ENCODE peak calls at places on chromosomes 5 and 9, in nine cellular contexts. E is upper lobe of left lung, V is A549, L is ovary, Z is suprapubic skin, R is tibial nerve, I is sigmoid colon, C is HepG2, N is transverse colon. X is an unnamed sample. For H3K9me3, the result is how much of the 10 kb centered on the place peaks cover.

GRCh38 chr5:151740958-151741373 is 17.5 kb downstream of the ATOX1 start:
- DNase-seq in L (no peak), R (no peak), N (no peak), I (no peak), C (no peak), Z (no peak), E (no peak), V (no peak), X (no peak)

GRCh38 chr9:91151741-91152095 is 210.0 kb downstream of the AUH start:
- DNase-seq in I (no peak), C (no peak), E (no peak), R (no peak), N (no peak), V (no peak), Z (no peak), L (no peak), X (no peak)

GRCh38 chr9:73180373-73180772 is 28.7 kb downstream of the ANXA1 start:
- DNase-seq in C (no peak), Z (no peak), E (no peak), R (no peak), I (no peak), L (no peak), V (no peak), N (no peak), X (no peak)

GRCh38 chr5:73911761-73912393 is 285.9 kb downstream of the ARHGEF28 start:
- DNase-seq in R (no peak), N (no peak), L (no peak), Z (no peak), E (no peak), V (no peak), I (no peak), C (no peak), X (no peak)

GRCh38 chr5:111935022-111935421 is 178.0 kb upstream of the NREP start:
- DNase-seq in N (no peak), R (no peak), C (no peak), L (no peak), Z (no peak), V (no peak), E (no peak), I (no peak), X (no peak)

GRCh38 chr5:153565822-153566221 is 75.4 kb downstream of the GRIA1 start:
- DNase-seq in R (no peak), L (no peak), C (no peak), V (no peak), E (no peak), Z (no peak), I (no peak), N (no peak), X (no peak)

GRCh38 chr9:117290306-117290705 is 124.6 kb downstream of the ASTN2 start:
- DNase-seq in I (no peak), C (no peak), Z (no peak), V (no peak), E (no peak), R (no peak), L (no peak), N (no peak), X (no peak)

GRCh38 chr5:92633821-92634220 is 947.2 kb downstream of the NR2F1-AS1 start:
- DNase-seq in E (no peak), L (no peak), C (no peak), N (no peak), I (no peak), R (no peak), V (no peak), Z (no peak), X (no peak)

GRCh38 chr5:620152-620551 is 8.0 kb downstream of the CEP72 start:
- DNase-seq in Z (peak), R (no peak), N (no peak), L (peak), V (no peak), C (no peak), E (peak), I (peak), X (no peak)

GRCh38 chr9:114412057-114412683 is 24.4 kb upstream of the AKNA start:
- DNase-seq in R (no peak), Z (no peak), L (peak), C (no peak), V (no peak), I (no peak), N (no peak), E (no peak), X (no peak)

GRCh38 chr5:78956901-78957300 is 28.2 kb downstream of the ARSB start:
- DNase-seq in Z (no peak), N (no peak), R (no peak), L (no peak), I (no peak), C (no peak), V (no peak), E (no peak), X (no peak)

GRCh38 chr9:113675475-113675941 is 200.6 kb upstream of the ZNF618 start:
- DNase-seq in E (no peak), I (peak), L (peak), Z (peak), R (peak), N (peak), C (no peak), V (no peak), X (no peak)

GRCh38 chr5:83540105-83540504 is 68.6 kb downstream of the VCAN start:
- DNase-seq in N (no peak), E (no peak), C (no peak), I (no peak), L (no peak), V (no peak), Z (no peak), R (no peak), X (no peak)

GRCh38 chr9:10690546-10690945 is 77.7 kb upstream of the PTPRD start:
- DNase-seq in C (no peak), L (no peak), Z (no peak), N (no peak), V (no peak), E (no peak), R (no peak), I (no peak), X (no peak)

GRCh38 chr5:208449-209114 is 9.4 kb downstream of the CCDC127 start:
- DNase-seq in E (no peak), N (no peak), R (no peak), L (no peak), V (no peak), C (no peak), Z (no peak), I (no peak), X (no peak)

GRCh38 chr9:1071730-1072129 is 21.6 kb downstream of the DMRT2 start:
- DNase-seq in R (no peak), C (no peak), E (no peak), V (no peak), I (no peak), N (peak), L (no peak), Z (no peak), X (no peak)

GRCh38 chr5:173907686-173908371 is 19.7 kb downstream of the CPEB4 start:
- DNase-seq in Z (no peak), R (no peak), C (no peak), N (no peak), V (no peak), I (no peak), L (no peak), E (no peak), X (no peak)

GRCh38 chr5:5385326-5385725 is 37.2 kb upstream of the ICE1 start:
- DNase-seq in C (no peak), N (no peak), E (no peak), I (no peak), R (no peak), Z (no peak), L (no peak), V (no peak), X (no peak)

GRCh38 chr9:109088221-109088620 is 31.5 kb downstream of the TMEM245 start:
- DNase-seq in I (no peak), Z (no peak), C (no peak), E (no peak), R (no peak), V (no peak), N (no peak), L (no peak), X (no peak)

GRCh38 chr9:12702160-12702758 is 9.1 kb downstream of the TYRP1 start:
- DNase-seq in Z (no peak), V (peak), N (peak), L (no peak), C (peak), R (no peak), E (no peak), I (peak), X (no peak)

GRCh38 chr5:141422742-141423291 is 2.0 kb downstream of the PCDHGA11 start:
- DNase-seq in E (peak), Z (no peak), V (no peak), L (no peak), C (no peak), N (no peak), R (no peak), I (no peak), X (no peak)

GRCh38 chr5:141421489-141421855 is 621 bp downstream of the PCDHGA11 start:
- DNase-seq in Z (no peak), L (no peak), R (no peak), V (no peak), I (no peak), N (no peak), C (no peak), E (no peak), X (no peak)

GRCh38 chr5:141419074-141419880 is 1.6 kb upstream of the PCDHGA11 start:
- DNase-seq in Z (no peak), R (no peak), V (no peak), C (no peak), I (no peak), L (no peak), E (peak), N (no peak), X (peak)

DNA sequence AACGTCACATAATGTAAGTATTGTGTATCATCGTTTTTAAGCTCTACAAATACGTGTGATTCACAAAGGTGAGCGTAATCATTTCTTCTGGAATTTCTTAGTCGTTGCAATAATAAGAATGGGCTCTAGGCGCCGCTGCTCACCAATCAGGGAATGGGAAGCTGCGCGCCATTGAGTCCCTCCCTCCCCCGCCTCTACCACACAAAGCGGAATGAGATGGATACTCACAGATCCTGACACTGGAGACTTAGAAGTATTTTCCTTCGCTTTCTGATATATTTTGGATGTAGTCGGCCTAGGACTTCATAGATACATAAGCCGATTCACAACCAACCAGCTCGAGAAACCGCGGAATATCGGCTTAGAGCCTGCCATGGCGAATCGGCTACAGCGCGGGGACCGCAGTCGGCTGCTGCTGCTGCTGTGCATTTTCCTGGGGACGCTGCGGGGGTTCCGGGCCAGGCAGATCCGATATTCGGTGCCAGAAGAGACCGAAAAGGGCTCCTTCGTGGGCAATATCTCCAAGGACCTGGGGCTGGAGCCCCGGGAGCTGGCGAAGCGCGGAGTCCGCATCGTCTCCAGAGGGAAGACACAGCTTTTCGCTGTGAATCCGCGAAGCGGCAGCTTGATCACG is at the start of gene PCDHGA11:
- DNase-seq in C (no peak), E (peak), Z (no peak), V (no peak), I (no peak), L (no peak), N (no peak), R (no peak), X (peak)
- H3K9me3 ChIP-seq in C (under half), E (half or more), Z (half or more), V (half or more), I (half or more), L (under half), N (half or more), R (half or more), X (half or more)

GRCh38 chr9:135561391-135562234 is at the start of gene PAEP:
- DNase-seq in R (no peak), N (no peak), I (no peak), Z (peak), C (peak), L (no peak), E (peak), V (no peak), X (no peak)
- TF ChIP-seq POLR2A in R (no peak), N (no peak), I (no peak), Z (no peak), C (no peak), L (no peak), E (no peak), V (no peak), X (no peak)

GRCh38 chr9:112556497-112557085 is 70.0 kb downstream of the KIAA1958 start:
- DNase-seq in Z (no peak), C (no peak), E (no peak), L (no peak), V (no peak), R (no peak), I (no peak), N (no peak), X (no peak)

GRCh38 chr9:112553256-112553826 is 66.7 kb downstream of the KIAA1958 start:
- DNase-seq in E (no peak), I (no peak), R (no peak), V (no peak), Z (no peak), N (no peak), C (no peak), L (no peak), X (no peak)

GRCh38 chr9:112555091-112555643 is 68.5 kb downstream of the KIAA1958 start:
- DNase-seq in I (no peak), R (no peak), E (no peak), C (no peak), V (no peak), Z (no peak), N (no peak), L (no peak), X (no peak)

GRCh38 chr9:112555844-112556482 is 69.3 kb downstream of the KIAA1958 start:
- DNase-seq in R (no peak), Z (no peak), N (peak), V (no peak), C (peak), E (no peak), I (no peak), L (no peak), X (no peak)

DNA sequence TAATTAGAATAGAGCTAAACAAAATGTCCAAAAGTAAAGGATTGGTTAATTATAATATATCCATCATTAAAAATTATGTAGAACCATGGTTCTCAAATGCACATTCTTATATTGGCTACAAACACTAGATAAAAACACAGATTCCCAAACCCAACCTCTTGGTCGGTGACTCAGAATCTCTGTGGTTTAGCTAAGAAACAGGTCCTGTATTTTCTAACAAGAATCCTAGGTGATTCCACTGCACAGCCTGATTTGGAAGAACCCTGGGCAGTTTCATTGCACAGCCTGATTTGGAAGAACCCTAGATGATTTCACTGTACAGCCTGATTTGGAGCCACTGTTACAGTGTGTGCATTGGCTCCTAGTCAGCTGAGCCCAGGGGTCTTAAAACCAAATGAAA is 67.9 kb downstream of the KIAA1958 start:
- DNase-seq in E (no peak), R (no peak), I (no peak), C (no peak), N (no peak), L (no peak), Z (no peak), V (no peak), X (no peak)
- TF ChIP-seq EP300 in E (no peak), R (no peak), I (no peak), C (no peak), N (no peak), L (no peak), Z (no peak), V (no peak), X (no peak)

GRCh38 chr9:135647897-135648296 is 8.6 kb upstream of the GLT6D1 start:
- DNase-seq in V (no peak), N (no peak), L (no peak), R (no peak), C (no peak), I (no peak), Z (no peak), E (no peak), X (peak)
- H3K9me3 ChIP-seq in V (half or more), N (under half), L (under half), R (half or more), C (half or more), I (under half), Z (under half), E (half or more), X (under half)

GRCh38 chr5:55173696-55174101 is 722 bp upstream of the CDC20B start:
- DNase-seq in N (no peak), L (no peak), E (no peak), Z (no peak), R (no peak), C (no peak), V (no peak), I (no peak), X (peak)

GRCh38 chr5:55175781-55176175 is 2.8 kb upstream of the CDC20B start:
- DNase-seq in Z (no peak), R (no peak), C (no peak), I (no peak), E (no peak), V (no peak), N (no peak), L (no peak), X (no peak)

GRCh38 chr5:55172051-55172899 is 702 bp downstream of the CDC20B start:
- DNase-seq in L (no peak), C (peak), Z (no peak), N (peak), V (peak), E (no peak), I (peak), R (no peak), X (peak)

GRCh38 chr5:55171471-55171870 is 1.5 kb downstream of the CDC20B start:
- DNase-seq in E (no peak), V (no peak), L (no peak), I (no peak), C (no peak), N (no peak), R (no peak), Z (no peak), X (no peak)

DNA sequence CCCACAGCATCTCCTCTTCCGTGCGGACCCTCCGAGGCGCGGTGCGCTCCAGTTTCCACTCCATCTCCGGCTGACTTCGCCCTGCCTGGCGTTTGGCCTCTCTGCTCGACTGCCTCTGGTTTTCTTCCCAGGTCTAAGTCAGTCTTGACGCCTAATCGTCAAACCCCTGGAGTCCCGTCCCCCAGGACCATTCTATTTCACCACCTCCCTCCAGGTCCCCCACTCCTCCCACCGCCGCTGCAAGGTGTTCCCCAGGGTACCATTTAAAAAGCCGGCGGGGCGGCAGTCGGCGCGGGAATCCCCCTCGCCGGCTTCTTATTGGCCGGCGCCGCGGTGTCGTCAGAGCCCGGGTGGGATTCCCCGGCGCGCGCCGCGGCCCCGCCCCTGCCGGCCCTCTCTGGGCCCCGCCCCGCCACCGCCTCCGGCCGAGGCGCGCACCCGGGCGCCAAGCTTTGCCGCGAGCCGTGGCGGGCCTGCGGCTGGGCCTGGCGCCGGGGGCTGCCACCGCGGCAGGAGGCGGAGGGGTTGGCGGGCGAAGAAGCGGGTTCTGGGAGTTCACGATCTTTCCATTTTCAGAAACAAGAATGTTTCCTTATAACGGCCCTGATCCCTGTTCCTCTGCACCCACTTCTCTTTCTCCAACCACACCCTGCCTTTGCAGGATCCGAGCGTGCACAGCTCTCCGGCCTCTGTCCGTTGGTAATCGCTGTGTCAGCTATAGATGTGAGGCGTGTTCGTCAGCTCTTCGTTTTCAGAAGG is at the start of gene CDC20B:
- DNase-seq in C (peak), I (peak), V (peak), N (peak), Z (peak), L (peak), R (peak), E (peak), X (peak)
- TF ChIP-seq POLR2A in C (no peak), I (no peak), V (peak), N (no peak), Z (no peak), L (no peak), R (no peak), E (no peak), X (no peak)

GRCh38 chr5:172756764-172757393 is 14.1 kb downstream of the DUSP1 start:
- DNase-seq in V (no peak), L (no peak), I (no peak), R (no peak), Z (peak), E (no peak), N (no peak), C (no peak), X (no peak)
- TF ChIP-seq EP300 in V (no peak), L (no peak), I (no peak), R (no peak), Z (no peak), E (no peak), N (no peak), C (no peak), X (no peak)

GRCh38 chr9:131543141-131543540 is 2.2 kb upstream of the PRRT1B start:
- DNase-seq in L (no peak), C (no peak), I (no peak), Z (no peak), E (no peak), V (no peak), R (no peak), N (no peak), X (no peak)

GRCh38 chr9:131545786-131546335 is 538 bp downstream of the PRRT1B start:
- DNase-seq in N (no peak), C (no peak), I (no peak), L (no peak), E (peak), R (no peak), V (peak), Z (no peak), X (no peak)

GRCh38 chr9:131545003-131545785 is at the start of gene PRRT1B:
- DNase-seq in R (no peak), E (peak), C (peak), I (no peak), V (peak), Z (no peak), N (peak), L (no peak), X (no peak)

GRCh38 chr9:131552030-131552429 is 6.7 kb downstream of the PRRT1B start:
- DNase-seq in N (no peak), Z (no peak), R (no peak), E (no peak), I (no peak), V (no peak), C (peak), L (no peak), X (no peak)

DNA sequence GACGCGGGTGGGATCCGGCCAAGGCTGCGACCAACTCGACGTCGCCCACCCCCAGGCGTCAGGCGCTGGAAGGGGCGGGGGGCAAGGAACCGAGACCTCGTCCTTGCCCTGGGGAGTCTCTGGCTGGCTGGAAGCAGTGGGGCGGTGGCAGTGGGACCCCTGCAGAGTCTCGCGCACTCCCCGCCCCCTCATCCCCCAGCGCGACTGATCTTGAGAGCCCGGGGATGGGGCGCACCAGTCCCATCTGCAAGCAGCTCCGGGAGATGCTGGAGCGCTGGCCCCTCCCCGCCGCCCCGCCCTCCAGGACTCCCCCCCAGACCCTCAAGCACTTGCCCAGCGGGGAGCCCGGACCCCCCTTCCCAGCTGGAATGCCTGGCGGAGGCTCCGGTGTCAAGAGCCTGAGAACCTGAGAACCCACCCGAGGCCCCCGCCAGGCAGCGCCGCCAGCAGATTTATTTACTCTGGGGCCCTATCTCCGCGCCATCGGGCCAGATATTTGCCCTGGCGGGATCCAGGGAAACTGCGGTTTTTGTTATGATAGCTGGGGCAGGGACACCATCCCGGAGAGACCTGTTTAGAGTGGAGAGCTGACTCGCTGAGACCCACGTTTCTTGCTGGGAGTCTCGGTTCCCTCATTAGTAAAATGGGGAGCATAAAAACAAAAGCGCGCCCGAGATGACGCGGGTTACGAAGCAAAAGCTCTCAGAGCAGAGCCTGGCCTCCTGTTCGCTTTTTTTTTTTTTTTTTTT is 1.2 kb downstream of the PRRT1B start:
- DNase-seq in Z (no peak), L (no peak), E (peak), N (no peak), V (peak), I (no peak), C (peak), R (no peak), X (no peak)
- H3K9me3 ChIP-seq in Z (under half), L (under half), E (under half), N (under half), V (under half), I (under half), C (under half), R (under half), X (under half)

GRCh38 chr9:88202321-88202720 is 64.0 kb upstream of the SPATA31C2 start:
- DNase-seq in N (no peak), E (no peak), L (no peak), V (no peak), C (no peak), I (no peak), R (no peak), Z (no peak), X (no peak)
- TF ChIP-seq POLR2A in N (no peak), E (no peak), L (no peak), V (no peak), C (no peak), I (no peak), R (no peak), Z (no peak), X (no peak)